ENCODE peak calls at places on chromosomes 7 and 10, in six cellular contexts. Z is HepG2, M is K562, E is GM12891, Y is H1, Q is GM12878. U is an unnamed sample.

GRCh38 chr10:99560277-99561126 is 27.8 kb downstream of the NKX2-3 start:
- DNase-seq in Z (peak), M (peak), E (no peak), Y (peak), Q (no peak), U (no peak)

GRCh38 chr10:79178614-79179403 is 110.0 kb downstream of the ZMIZ1 start:
- DNase-seq in Z (no peak), M (peak), E (no peak), Y (no peak), Q (no peak), U (no peak)

GRCh38 chr7:100803398-100804161 is 23.7 kb downstream of the EPHB4 start:
- DNase-seq in Z (peak), M (peak), E (peak), Y (peak), Q (peak), U (peak)

GRCh38 chr10:10564081-10564480 is 453.6 kb upstream of the CELF2 start:
- DNase-seq in Z (no peak), M (no peak), E (no peak), Y (no peak), Q (no peak), U (no peak)

GRCh38 chr7:39468841-39469240 is 97.4 kb upstream of the YAE1 start:
- DNase-seq in Z (no peak), M (no peak), E (no peak), Y (no peak), Q (no peak), U (no peak)

GRCh38 chr7:50182734-50183133 is 89.7 kb upstream of the ZPBP start:
- DNase-seq in Z (no peak), M (no peak), E (no peak), Y (no peak), Q (no peak), U (no peak)

GRCh38 chr7:99563650-99564049 is 5.2 kb downstream of the ZNF655 start:
- DNase-seq in Z (no peak), M (no peak), E (no peak), Y (no peak), Q (no peak), U (no peak)

GRCh38 chr10:110398419-110399162 is 93.9 kb upstream of the SMNDC1 start:
- DNase-seq in Z (peak), M (no peak), E (no peak), Y (no peak), Q (no peak), U (no peak)

GRCh38 chr10:32149257-32149955 is 93.2 kb upstream of the KIF5B start:
- DNase-seq in Z (no peak), M (peak), E (peak), Y (no peak), Q (peak), U (peak)

GRCh38 chr7:156765901-156766656 is 125.5 kb downstream of the RNF32 start:
- DNase-seq in Z (no peak), M (peak), E (no peak), Y (no peak), Q (no peak), U (no peak)

GRCh38 chr10:121195524-121195910 is 344.4 kb downstream of the WDR11 start:
- DNase-seq in Z (no peak), M (no peak), E (no peak), Y (no peak), Q (no peak), U (no peak)

GRCh38 chr10:131418686-131419085 is 107.2 kb upstream of the TCERG1L start:
- DNase-seq in Z (no peak), M (no peak), E (no peak), Y (no peak), Q (no peak), U (no peak)

GRCh38 chr7:97020601-97021442 is 3.8 kb downstream of the DLX5 start:
- DNase-seq in Z (no peak), M (no peak), E (no peak), Y (peak), Q (no peak), U (no peak)

GRCh38 chr7:34357068-34357467 is 300.9 kb upstream of the NPSR1 start:
- DNase-seq in Z (no peak), M (no peak), E (no peak), Y (no peak), Q (no peak), U (no peak)

GRCh38 chr10:46301056-46301645 is 14.4 kb downstream of the ANTXRL start:
- DNase-seq in Z (no peak), M (no peak), E (no peak), Y (peak), Q (no peak), U (no peak)

GRCh38 chr10:78382047-78382446 is 348.4 kb downstream of the RPS24 start:
- DNase-seq in Z (no peak), M (no peak), E (no peak), Y (no peak), Q (no peak), U (no peak)

GRCh38 chr7:72413290-72413689 is 1.2 kb upstream of the CALN1 start:
- DNase-seq in Z (no peak), M (no peak), E (no peak), Y (no peak), Q (no peak), U (no peak)

GRCh38 chr10:103693070-103693811 is 162.1 kb downstream of the SH3PXD2A start:
- DNase-seq in Z (no peak), M (peak), E (peak), Y (peak), Q (no peak), U (peak)
- TF ChIP-seq TAF1 in Z (no peak), M (no peak), E (no peak), Y (no peak), Q (peak), U (no peak)

GRCh38 chr7:30135271-30135550 is 425 bp downstream of the MTURN start:
- DNase-seq in Z (no peak), M (no peak), E (no peak), Y (no peak), Q (no peak), U (no peak)

GRCh38 chr7:30135551-30136271 is 925 bp downstream of the MTURN start:
- DNase-seq in Z (peak), M (no peak), E (peak), Y (peak), Q (no peak), U (peak)

GRCh38 chr7:30134011-30134410 is 775 bp upstream of the MTURN start:
- DNase-seq in Z (no peak), M (no peak), E (no peak), Y (no peak), Q (no peak), U (no peak)

GRCh38 chr7:30136339-30136738 is 1.6 kb downstream of the MTURN start:
- DNase-seq in Z (no peak), M (no peak), E (no peak), Y (peak), Q (no peak), U (no peak)

GRCh38 chr7:30134523-30135270 is at the start of gene MTURN:
- DNase-seq in Z (peak), M (peak), E (peak), Y (peak), Q (peak), U (peak)
- TF ChIP-seq POLR2A in Z (no peak), M (no peak), E (no peak), Y (no peak), Q (no peak), U (no peak)

DNA sequence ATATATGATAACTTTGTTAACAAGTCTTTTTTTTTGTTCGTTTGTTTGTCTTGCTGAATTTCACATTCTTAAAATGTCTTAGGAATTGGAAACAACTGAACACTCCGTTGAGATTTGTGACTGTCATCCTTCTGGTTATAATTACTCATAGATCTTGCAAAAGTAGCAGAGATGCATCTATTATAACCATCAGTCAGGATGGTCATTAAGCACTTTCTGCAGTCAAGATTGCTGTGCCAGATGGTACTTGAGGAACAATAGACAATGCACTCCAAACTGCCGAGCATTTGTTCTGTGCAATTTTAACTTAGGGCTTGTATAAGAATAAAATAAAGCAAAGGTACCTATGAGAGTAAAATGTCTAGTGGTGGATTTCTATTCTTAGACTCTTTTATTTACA is 710.1 kb upstream of the KCND2 start:
- DNase-seq in Z (no peak), M (no peak), E (no peak), Y (no peak), Q (no peak), U (no peak)
- TF ChIP-seq TAF1 in Z (no peak), M (no peak), E (no peak), Y (no peak), Q (no peak), U (no peak)

DNA sequence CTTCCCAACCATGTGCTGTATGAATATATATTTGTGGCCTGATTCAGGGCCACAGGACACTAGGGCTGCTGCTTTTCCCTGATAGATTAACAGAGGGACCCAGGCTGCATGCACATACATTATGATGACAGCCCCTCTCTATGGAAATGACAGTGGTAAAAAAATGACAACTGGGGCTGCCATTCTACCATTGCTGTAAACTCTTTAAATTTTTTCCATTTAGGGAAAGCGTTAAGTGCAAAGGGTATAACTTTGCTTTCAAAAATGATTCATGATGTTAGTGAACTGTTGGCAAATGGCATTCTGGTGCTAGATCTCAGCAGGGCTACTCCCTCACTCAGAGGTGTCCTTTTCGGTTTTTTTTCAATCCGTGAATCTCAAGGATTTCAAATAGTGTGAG is 4.2 kb downstream of the CTBP2 start:
- DNase-seq in Z (no peak), M (peak), E (no peak), Y (no peak), Q (no peak), U (no peak)
- TF ChIP-seq POLR2A in Z (no peak), M (no peak), E (no peak), Y (no peak), Q (no peak), U (no peak)